ENCODE peak calls at places on chromosome 2, in four cellular contexts. I, X, J and O are unnamed samples. For H3K4me1 and H3K27me3, the result is how much of the 10 kb centered on the place peaks cover.

GRCh38 chr2:36451512-36451911 is 95.9 kb downstream of the CRIM1 start:
- DNase-seq in X (peak), J (no peak), I (no peak), O (no peak)

GRCh38 chr2:23944527-23944926 is 4.3 kb downstream of the UBXN2A start:
- DNase-seq in X (no peak), J (no peak), I (no peak), O (no peak)

GRCh38 chr2:150675807-150676206 is 188.3 kb upstream of the RND3 start:
- DNase-seq in X (no peak), I (no peak), J (no peak), O (no peak)

GRCh38 chr2:236167297-236168109 is 683 bp downstream of the GBX2 start:
- DNase-seq in I (no peak), X (peak), J (no peak), O (peak)

GRCh38 chr2:86518498-86518897 is 44.7 kb downstream of the CHMP3 start:
- DNase-seq in J (no peak), I (no peak), X (no peak), O (peak)

GRCh38 chr2:26464390-26465265 is 13.3 kb downstream of the OTOF start:
- DNase-seq in X (no peak), J (peak), I (no peak), O (no peak)

GRCh38 chr2:121873870-121874269 is 118.4 kb downstream of the TSN start:
- DNase-seq in X (no peak), J (no peak), I (no peak), O (no peak)

GRCh38 chr2:43539991-43540860 is 55.6 kb downstream of the THADA start:
- DNase-seq in I (no peak), X (no peak), J (peak), O (no peak)

GRCh38 chr2:213766465-213766891 is 482.2 kb downstream of the SPAG16 start:
- DNase-seq in J (no peak), I (no peak), X (no peak), O (no peak)

GRCh38 chr2:171386627-171387026 is 47.2 kb downstream of the METTL8 start:
- DNase-seq in X (no peak), I (no peak), J (no peak), O (no peak)

GRCh38 chr2:159234868-159235267 is 51.6 kb downstream of the WDSUB1 start:
- DNase-seq in I (no peak), J (no peak), X (no peak), O (no peak)

GRCh38 chr2:51812138-51812866 is 780.4 kb upstream of the NRXN1 start:
- DNase-seq in X (no peak), J (no peak), I (no peak), O (no peak)

GRCh38 chr2:45843136-45843535 is 191.7 kb downstream of the PRKCE start:
- DNase-seq in I (no peak), J (no peak), X (no peak), O (no peak)

GRCh38 chr2:219538488-219539294 is 4.9 kb downstream of the CHPF start:
- DNase-seq in J (no peak), X (no peak), I (no peak), O (no peak)

GRCh38 chr2:119311371-119311770 is 55.3 kb downstream of the C2orf76 start:
- DNase-seq in J (no peak), X (no peak), I (no peak), O (no peak)

GRCh38 chr2:89767581-89768435 is 1076.3 kb downstream of the RPIA start:
- DNase-seq in X (no peak), I (no peak), J (peak), O (no peak)

GRCh38 chr2:150144546-150145305 is 342.7 kb downstream of the RND3 start:
- DNase-seq in X (no peak), J (no peak), I (no peak), O (no peak)

GRCh38 chr2:107336536-107336935 is 450.6 kb upstream of the ST6GAL2 start:
- DNase-seq in I (no peak), X (no peak), J (no peak), O (no peak)

GRCh38 chr2:97761192-97761591 is 47.8 kb downstream of the ZAP70 start:
- DNase-seq in X (no peak), I (peak), J (no peak), O (no peak)

GRCh38 chr2:177138823-177139222 is 73.8 kb upstream of the HNRNPA3 start:
- DNase-seq in X (no peak), I (no peak), J (no peak), O (no peak)

GRCh38 chr2:149050188-149050587 is 11.7 kb downstream of the LYPD6B start:
- DNase-seq in J (no peak), X (no peak), I (no peak), O (no peak)

GRCh38 chr2:191845248-191845715 is 1.6 kb downstream of the CAVIN2 start:
- DNase-seq in X (no peak), I (no peak), J (peak), O (no peak)

DNA sequence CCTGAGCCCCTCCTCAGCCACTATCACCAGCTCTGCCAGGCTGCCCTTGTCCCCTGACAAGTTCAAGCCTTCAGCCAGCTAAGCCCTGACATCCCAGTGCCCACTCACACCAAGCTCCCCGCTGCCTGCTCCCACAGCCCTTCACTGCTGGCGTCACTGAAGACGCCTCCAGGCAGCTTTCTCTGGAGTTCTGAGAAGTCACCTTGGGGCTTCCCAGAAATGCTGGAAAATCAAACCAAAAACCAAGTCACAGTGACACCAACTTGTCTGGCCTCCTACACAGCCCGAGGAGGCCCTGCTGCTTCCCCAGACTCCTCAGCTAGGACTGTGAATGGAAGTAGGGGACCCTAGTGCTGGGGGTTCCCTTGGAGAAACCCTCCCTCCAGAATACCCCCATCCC is 2.2 kb upstream of the TNS1 start:
- DNase-seq in I (no peak), X (no peak), J (no peak), O (no peak)
- H3K4me1 ChIP-seq in I (under half), X (under half), J (under half), O (under half)

GRCh38 chr2:10923965-10924364 is 12.2 kb downstream of the KCNF1 start:
- DNase-seq in I (no peak), X (no peak), J (no peak), O (no peak)

GRCh38 chr2:10924859-10925258 is 13.1 kb downstream of the KCNF1 start:
- DNase-seq in X (no peak), I (no peak), J (no peak), O (no peak)

GRCh38 chr2:10924441-10924840 is 12.7 kb downstream of the KCNF1 start:
- DNase-seq in J (no peak), I (no peak), X (no peak), O (no peak)

GRCh38 chr2:10923007-10923372 is 11.3 kb downstream of the KCNF1 start:
- DNase-seq in X (no peak), I (no peak), J (no peak), O (no peak)

GRCh38 chr2:10926191-10926830 is 14.6 kb downstream of the KCNF1 start:
- DNase-seq in I (no peak), X (no peak), J (no peak), O (no peak)
- H3K27me3 ChIP-seq in I (under half), X (under half), J (under half), O (under half)

DNA sequence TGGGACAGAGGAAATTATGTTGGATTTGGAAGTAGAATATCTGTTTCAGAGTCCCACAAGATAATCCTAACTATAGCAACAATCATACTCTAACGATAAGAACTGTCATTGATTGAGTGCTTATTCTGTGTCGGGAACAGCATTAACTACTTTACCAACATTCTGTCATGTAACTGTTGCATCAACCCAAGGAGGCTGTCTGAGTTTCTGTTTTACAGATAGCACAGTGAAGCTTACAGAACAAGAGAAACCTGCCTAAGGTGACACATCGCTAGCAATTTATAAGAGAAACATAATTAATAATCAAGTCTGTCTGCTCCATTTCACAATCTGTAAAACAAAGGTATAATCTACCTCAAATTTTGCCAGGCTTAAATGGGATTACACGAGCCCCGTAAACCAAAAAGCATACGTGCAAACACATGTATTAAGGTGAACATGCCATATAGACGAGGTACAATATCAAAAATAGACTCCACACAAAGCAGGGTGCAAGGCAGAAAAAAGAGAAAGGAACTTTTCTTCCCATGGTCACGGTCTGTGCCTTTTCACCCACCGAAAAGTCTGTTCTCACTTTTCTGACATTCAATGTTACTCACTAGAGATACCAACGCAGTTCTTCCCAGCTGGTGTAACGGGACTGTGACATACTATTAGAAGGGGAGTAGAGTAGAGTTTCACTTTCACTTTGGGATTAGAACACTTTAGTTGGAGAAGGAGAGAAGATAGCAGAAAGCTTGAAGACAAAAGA is 37.2 kb upstream of the SLC8A1 start:
- DNase-seq in J (no peak), X (no peak), I (no peak), O (no peak)
- H3K4me1 ChIP-seq in J (under half), X (under half), I (under half), O (under half)

GRCh38 chr2:104849036-104849551 is 4.8 kb upstream of the POU3F3 start:
- DNase-seq in I (no peak), X (no peak), J (no peak), O (no peak)
- H3K27me3 ChIP-seq in I (under half), X (under half), J (half or more), O (under half)

DNA sequence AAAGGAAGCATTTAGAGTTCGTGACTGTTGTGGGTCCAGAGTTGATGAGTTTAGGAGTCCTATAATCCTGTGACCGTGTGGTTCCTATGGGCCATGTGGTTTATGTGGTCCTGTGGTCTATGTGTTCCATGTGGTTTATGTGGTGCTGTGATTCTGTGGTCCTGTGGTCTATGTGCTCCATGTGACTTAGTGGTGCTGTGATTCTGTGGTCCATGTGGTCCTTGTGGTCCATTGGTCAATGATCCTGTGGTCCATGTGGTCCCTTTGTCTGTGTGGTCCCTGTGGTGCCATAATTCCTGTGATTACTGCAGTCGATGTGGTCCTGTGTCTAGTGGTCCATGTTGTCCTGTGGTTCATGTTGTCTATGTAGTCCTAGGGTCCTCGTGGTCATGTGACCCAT is 167.3 kb downstream of the TMEM18 start:
- DNase-seq in I (no peak), J (no peak), X (no peak), O (no peak)
- H3K4me1 ChIP-seq in I (under half), J (under half), X (under half), O (under half)

GRCh38 chr2:10482460-10482859 is 34.3 kb upstream of the ODC1 start:
- DNase-seq in X (no peak), I (no peak), J (no peak), O (peak)

GRCh38 chr2:10482979-10483378 is 34.9 kb upstream of the ODC1 start:
- DNase-seq in X (no peak), J (no peak), I (no peak), O (no peak)

GRCh38 chr2:10481055-10481665 is 33.0 kb upstream of the ODC1 start:
- DNase-seq in X (no peak), I (no peak), J (no peak), O (no peak)

GRCh38 chr2:10480359-10480949 is 32.3 kb upstream of the ODC1 start:
- DNase-seq in J (no peak), X (no peak), I (no peak), O (no peak)

DNA sequence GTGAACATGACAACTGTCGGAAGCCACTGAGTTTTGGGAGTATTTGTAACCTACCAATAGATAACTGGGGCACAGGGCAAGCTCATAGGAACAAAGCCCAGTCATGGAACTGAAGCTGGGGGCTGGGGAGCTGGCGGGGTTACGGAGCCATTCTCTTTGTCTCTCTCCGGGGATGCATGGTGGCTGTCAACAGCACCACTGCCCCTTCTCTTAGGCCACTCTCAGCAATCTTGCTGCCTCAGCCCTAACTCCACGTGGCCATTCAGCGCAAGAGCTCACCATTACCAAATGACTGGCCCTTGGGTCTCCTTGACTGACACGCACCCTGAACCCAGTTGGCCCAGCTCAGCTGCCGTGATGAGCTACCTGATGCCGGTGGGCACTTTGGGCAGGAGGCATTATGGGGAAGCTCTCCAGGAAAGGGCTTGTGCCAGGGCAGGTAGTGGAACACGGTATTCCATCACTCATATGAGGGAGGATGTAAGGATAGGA is 33.6 kb upstream of the ODC1 start:
- DNase-seq in X (no peak), J (no peak), I (no peak), O (no peak)
- H3K27me3 ChIP-seq in X (under half), J (under half), I (under half), O (under half)

GRCh38 chr2:79005211-79005610 is 20.3 kb upstream of the REG3G start:
- DNase-seq in I (no peak), J (no peak), X (no peak), O (no peak)
- H3K4me1 ChIP-seq in I (under half), J (under half), X (under half), O (under half)